ENCODE peak calls at places on chromosomes 11 and 22, in four cellular contexts. N is HFFc6, M is mesenteric fat pad, K is fibroblast of lung. J is an unnamed sample.

GRCh38 chr11:27116684-27117083 is 76.1 kb downstream of the BBOX1 start:
- DNase-seq in N (no peak), M (no peak), K (peak; percentile 76), J (no peak)

GRCh38 chr11:61957028-61957770 is 7.0 kb downstream of the BEST1 start:
- DNase-seq in N (no peak), M (peak; percentile 67), K (no peak), J (no peak)

GRCh38 chr11:111456086-111456858 is 55.9 kb downstream of the BTG4 start:
- DNase-seq in N (no peak), M (no peak), K (no peak), J (no peak)

GRCh38 chr22:36399473-36399780 is 11.7 kb upstream of the MYH9 start:
- DNase-seq in N (no peak), M (no peak), K (no peak), J (no peak)

GRCh38 chr22:50468626-50469025 is 6.2 kb downstream of the SBF1 start:
- DNase-seq in N (no peak), M (no peak), K (no peak), J (no peak)

GRCh38 chr11:131064373-131064991 is 148.2 kb upstream of the SNX19 start:
- DNase-seq in N (peak; percentile 34), M (no peak), K (peak; percentile 65), J (peak; percentile 46)

GRCh38 chr11:132008872-132009271 is 638.5 kb downstream of the NTM start:
- DNase-seq in N (no peak), M (no peak), K (no peak), J (no peak)

GRCh38 chr11:19560156-19560555 is 152.5 kb upstream of the NAV2 start:
- DNase-seq in N (no peak), M (no peak), K (no peak), J (no peak)

GRCh38 chr11:36360833-36361232 is 64.7 kb downstream of the PRR5L start:
- DNase-seq in N (no peak), M (no peak), K (no peak), J (no peak)

GRCh38 chr11:36018967-36019596 is 75.2 kb downstream of the LDLRAD3 start:
- DNase-seq in N (no peak), M (no peak), K (no peak), J (no peak)

GRCh38 chr11:130740819-130741218 is 175.5 kb downstream of the SNX19 start:
- DNase-seq in N (peak; percentile 8), M (no peak), K (peak; percentile 39), J (no peak)

GRCh38 chr11:45347343-45347742 is 61.2 kb upstream of the SYT13 start:
- DNase-seq in N (no peak), M (no peak), K (no peak), J (no peak)

GRCh38 chr11:127859941-127860354 is 727.4 kb downstream of the ETS1 start:
- DNase-seq in N (peak; percentile 24), M (no peak), K (peak; percentile 22), J (no peak)

GRCh38 chr11:12478743-12479142 is 101.4 kb downstream of the PARVA start:
- DNase-seq in N (peak; percentile 57), M (no peak), K (peak; percentile 78), J (no peak)

J was measured in activated naive CD4-positive, alpha-beta T cell treated with anti-CD3 and anti-CD28 coated beads for 36 hours.